ENCODE peak calls at places on chromosomes 16 and 17, in ten cellular contexts. H, O, E, M, S, K, I, J, C and A are unnamed samples. For H3K9me3, the result is how much of the 10 kb centered on the place peaks cover.

GRCh38 chr17:2058521-2059124 is 3.7 kb downstream of the HIC1 start:
- DNase-seq in H (no peak), O (peak), E (peak), M (peak), S (peak), K (peak), I (peak), J (peak), C (peak), A (peak)

GRCh38 chr16:25257504-25257955 is at the start of gene ZKSCAN2:
- DNase-seq in H (peak), O (peak), E (peak), M (peak), S (peak), K (peak), I (peak), J (peak), C (peak), A (peak)

GRCh38 chr17:61340431-61340830 is 59.2 kb upstream of the TBX2 start:
- DNase-seq in H (no peak), O (no peak), E (no peak), M (no peak), S (no peak), K (no peak), I (no peak), J (no peak), C (peak), A (no peak)

GRCh38 chr17:65182233-65182632 is 45.1 kb downstream of the RGS9 start:
- DNase-seq in H (no peak), O (no peak), E (no peak), M (no peak), S (no peak), K (no peak), I (no peak), J (no peak), C (no peak), A (no peak)

GRCh38 chr17:67995568-67996191 is 589 bp downstream of the C17orf58 start:
- DNase-seq in H (no peak), O (peak), E (peak), M (peak), S (no peak), K (peak), I (peak), J (no peak), C (no peak), A (peak)

GRCh38 chr17:31486351-31487062 is 95.0 kb downstream of the RAB11FIP4 start:
- DNase-seq in H (no peak), O (no peak), E (no peak), M (no peak), S (no peak), K (no peak), I (no peak), J (no peak), C (no peak), A (no peak)

GRCh38 chr16:68893710-68894705 is 50.7 kb downstream of the TANGO6 start:
- DNase-seq in H (no peak), O (peak), E (no peak), M (peak), S (no peak), K (no peak), I (no peak), J (no peak), C (peak), A (peak)

GRCh38 chr16:61791465-61791864 is 244.8 kb downstream of the CDH8 start:
- DNase-seq in H (no peak), O (no peak), E (no peak), M (no peak), S (no peak), K (no peak), I (no peak), J (no peak), C (no peak), A (peak)

GRCh38 chr16:23615805-23616204 is 19.7 kb upstream of the NDUFAB1 start:
- DNase-seq in H (no peak), O (no peak), E (no peak), M (no peak), S (no peak), K (no peak), I (no peak), J (no peak), C (no peak), A (no peak)

GRCh38 chr17:15444805-15445204 is 22.6 kb downstream of the CDRT4 start:
- DNase-seq in H (no peak), O (no peak), E (no peak), M (no peak), S (no peak), K (no peak), I (no peak), J (no peak), C (no peak), A (peak)

GRCh38 chr17:52148288-52148968 is 10.1 kb downstream of the CA10 start:
- DNase-seq in H (no peak), O (no peak), E (no peak), M (no peak), S (no peak), K (no peak), I (no peak), J (no peak), C (no peak), A (no peak)

GRCh38 chr16:6377956-6378355 is 954.7 kb upstream of the RBFOX1 start:
- DNase-seq in H (no peak), O (no peak), E (no peak), M (no peak), S (no peak), K (no peak), I (no peak), J (no peak), C (no peak), A (no peak)

GRCh38 chr17:292016-292415 is 60.6 kb downstream of the RPH3AL start:
- DNase-seq in H (no peak), O (no peak), E (no peak), M (no peak), S (no peak), K (no peak), I (no peak), J (no peak), C (no peak), A (no peak)

GRCh38 chr17:73205326-73205980 is 12.6 kb downstream of the COG1 start:
- DNase-seq in H (no peak), O (no peak), E (no peak), M (no peak), S (no peak), K (no peak), I (no peak), J (no peak), C (no peak), A (no peak)

GRCh38 chr16:10240854-10241613 is 58.8 kb upstream of the GRIN2A start:
- DNase-seq in H (no peak), O (no peak), E (no peak), M (no peak), S (no peak), K (no peak), I (no peak), J (no peak), C (no peak), A (no peak)

GRCh38 chr17:50062323-50063243 is 6.7 kb downstream of the ITGA3 start:
- DNase-seq in H (no peak), O (peak), E (no peak), M (peak), S (no peak), K (peak), I (no peak), J (no peak), C (peak), A (peak)

GRCh38 chr17:19290047-19290705 is 53.0 kb downstream of the EPN2 start:
- DNase-seq in H (no peak), O (no peak), E (no peak), M (no peak), S (no peak), K (no peak), I (no peak), J (no peak), C (no peak), A (no peak)

GRCh38 chr16:56849690-56850680 is 15.0 kb upstream of the SLC12A3 start:
- DNase-seq in H (no peak), O (peak), E (no peak), M (no peak), S (no peak), K (no peak), I (no peak), J (no peak), C (peak), A (no peak)

GRCh38 chr16:50741225-50741807 is 570 bp upstream of the CYLD start:
- DNase-seq in H (no peak), O (peak), E (no peak), M (no peak), S (no peak), K (no peak), I (no peak), J (no peak), C (no peak), A (peak)

GRCh38 chr16:22075776-22076175 is 16.6 kb upstream of the VWA3A start:
- DNase-seq in H (no peak), O (no peak), E (no peak), M (no peak), S (no peak), K (no peak), I (no peak), J (no peak), C (peak), A (peak)

GRCh38 chr16:3454631-3455147 is 11.2 kb downstream of the NAA60 start:
- DNase-seq in H (no peak), O (no peak), E (no peak), M (no peak), S (no peak), K (no peak), I (no peak), J (no peak), C (no peak), A (peak)

GRCh38 chr16:54411555-54411954 is 125.0 kb upstream of the IRX3 start:
- DNase-seq in H (no peak), O (no peak), E (no peak), M (peak), S (no peak), K (no peak), I (no peak), J (no peak), C (no peak), A (no peak)

GRCh38 chr16:30786115-30786935 is 680 bp downstream of the ZNF629 start:
- DNase-seq in H (no peak), O (peak), E (no peak), M (no peak), S (no peak), K (peak), I (no peak), J (no peak), C (peak), A (peak)

GRCh38 chr16:84887207-84887606 is 67.4 kb downstream of the CRISPLD2 start:
- DNase-seq in H (no peak), O (no peak), E (no peak), M (no peak), S (no peak), K (no peak), I (no peak), J (no peak), C (no peak), A (no peak)

GRCh38 chr16:84889066-84889465 is 69.3 kb downstream of the CRISPLD2 start:
- DNase-seq in H (no peak), O (no peak), E (no peak), M (no peak), S (no peak), K (no peak), I (no peak), J (no peak), C (peak), A (no peak)

GRCh38 chr16:84890427-84890826 is 70.6 kb downstream of the CRISPLD2 start:
- DNase-seq in H (no peak), O (no peak), E (no peak), M (no peak), S (no peak), K (no peak), I (no peak), J (no peak), C (no peak), A (no peak)

GRCh38 chr16:84886536-84887090 is 66.8 kb downstream of the CRISPLD2 start:
- DNase-seq in H (no peak), O (no peak), E (no peak), M (no peak), S (no peak), K (no peak), I (no peak), J (no peak), C (no peak), A (no peak)

GRCh38 chr16:84888450-84888849 is 68.7 kb downstream of the CRISPLD2 start:
- DNase-seq in H (no peak), O (no peak), E (no peak), M (no peak), S (no peak), K (no peak), I (no peak), J (no peak), C (no peak), A (no peak)
- H3K9me3 ChIP-seq in H (under half), O (under half), E (under half), M (under half), S (under half), K (under half), I (under half), J (under half), C (under half), A (under half)

DNA sequence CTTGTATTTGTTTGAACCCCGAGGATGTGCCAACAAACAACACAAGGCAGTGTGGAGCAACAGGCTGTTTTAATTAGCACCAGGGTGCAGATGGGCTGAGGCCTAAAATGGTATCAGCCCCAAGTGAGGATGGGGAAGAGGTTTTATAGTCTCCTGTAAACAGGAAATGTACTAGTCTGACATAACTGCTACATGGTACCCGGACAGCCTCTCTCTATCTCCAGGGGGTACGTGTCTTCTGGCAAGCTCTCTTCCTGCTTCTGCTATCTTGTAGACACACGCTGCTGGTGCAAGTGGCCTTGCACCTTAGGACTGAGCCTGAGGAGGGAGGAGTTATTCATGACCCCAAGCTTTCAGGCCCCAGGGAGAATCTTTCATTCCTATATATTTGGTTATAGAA is 2451.0 kb downstream of the TP53TG3F start:
- DNase-seq in H (no peak), O (no peak), E (no peak), M (no peak), S (no peak), K (no peak), I (no peak), J (no peak), C (no peak), A (no peak)
- H3K9me3 ChIP-seq in H (half or more), O (under half), E (under half), M (under half), S (under half), K (under half), I (under half), J (under half), C (under half), A (under half)

DNA sequence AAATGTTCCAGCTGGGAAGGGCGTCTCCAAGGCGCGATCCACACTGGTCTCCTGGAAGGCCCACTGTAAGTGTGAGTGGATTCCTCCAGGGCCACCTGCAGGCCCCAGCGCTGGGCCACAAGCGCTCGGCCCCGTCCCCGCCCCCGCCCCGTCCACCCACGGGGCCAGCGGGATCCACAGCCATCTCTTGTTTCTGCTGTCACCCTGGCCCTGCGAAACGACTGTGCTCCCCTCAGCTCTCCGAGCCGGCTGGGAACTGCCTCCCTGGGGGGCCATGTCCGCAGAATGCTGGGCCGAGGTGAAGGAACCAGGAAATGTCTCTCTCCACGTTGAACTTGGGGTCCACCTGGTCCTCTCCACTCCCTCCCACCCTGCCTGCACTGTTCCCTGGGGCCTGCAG is 1955.2 kb downstream of the TP53TG3F start:
- DNase-seq in H (no peak), O (no peak), E (no peak), M (no peak), S (no peak), K (no peak), I (no peak), J (no peak), C (no peak), A (no peak)
- H3K9me3 ChIP-seq in H (under half), O (under half), E (under half), M (under half), S (under half), K (under half), I (under half), J (under half), C (under half), A (under half)

DNA sequence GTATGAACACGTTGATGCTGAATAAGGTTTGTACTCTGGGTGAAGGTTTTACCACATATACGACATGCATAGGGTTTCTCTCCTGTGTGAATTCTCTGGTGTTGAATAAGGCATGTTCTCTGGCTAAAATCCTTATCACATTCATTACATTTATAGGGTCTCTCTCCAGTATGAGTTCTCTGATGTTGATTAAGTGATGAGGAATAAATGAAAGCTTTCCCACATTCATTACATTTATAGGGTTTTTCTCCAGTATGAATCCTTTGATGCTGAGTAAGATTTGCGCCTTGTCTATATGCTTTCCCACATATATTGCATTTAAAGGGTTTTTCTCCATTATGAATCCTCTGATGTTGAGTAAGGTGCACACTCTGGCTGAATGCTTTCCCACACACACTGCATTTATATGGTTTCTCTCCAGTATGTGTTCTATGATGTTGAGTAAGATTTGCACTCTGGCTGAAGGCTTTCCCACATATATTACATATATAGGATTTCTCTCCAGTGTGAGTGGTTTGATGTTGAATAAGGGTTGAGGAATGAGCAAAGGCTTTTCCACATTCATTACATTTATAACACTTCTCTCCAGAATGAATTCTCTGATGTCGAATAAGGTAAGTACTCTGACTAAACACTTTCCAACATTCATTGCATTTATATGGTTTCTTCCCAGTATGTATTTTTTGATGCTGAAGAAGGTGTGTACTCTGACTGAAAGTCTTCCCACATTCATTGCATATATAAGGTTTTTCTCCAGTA is 16.9 kb downstream of the ZNF287 start:
- DNase-seq in H (no peak), O (peak), E (no peak), M (no peak), S (no peak), K (no peak), I (no peak), J (no peak), C (no peak), A (no peak)
- H3K9me3 ChIP-seq in H (under half), O (under half), E (under half), M (half or more), S (half or more), K (half or more), I (half or more), J (half or more), C (half or more), A (under half)